ENCODE peak calls at places on chromosomes 5 and 9, in four cellular contexts. O is neural crest cell, X is Ammon's horn, P is endothelial cell of umbilical vein. S is an unnamed sample.

GRCh38 chr5:162948677-162949076 is 488.7 kb upstream of the CCNG1 start:
- DNase-seq in O (no peak), X (no peak), P (no peak), S (no peak)

GRCh38 chr9:4086119-4087088 is 213.5 kb downstream of the GLIS3 start:
- DNase-seq in O (no peak), X (no peak), P (no peak), S (peak)

GRCh38 chr5:53482717-53483638 is 2.5 kb downstream of the FST start:
- DNase-seq in O (peak), X (no peak), P (peak), S (peak)

GRCh38 chr9:112174223-112174964 is 703 bp downstream of the SUSD1 start:
- DNase-seq in O (peak), X (peak), P (peak), S (peak)

GRCh38 chr5:74126294-74126693 is 500.3 kb downstream of the ARHGEF28 start:
- DNase-seq in O (no peak), X (no peak), P (no peak), S (no peak)

GRCh38 chr5:137372386-137373160 is 126.6 kb downstream of the SPOCK1 start:
- DNase-seq in O (no peak), X (no peak), P (no peak), S (no peak)

GRCh38 chr5:109688647-109688998 is 1.1 kb upstream of the MAN2A1 start:
- DNase-seq in O (no peak), X (peak), P (no peak), S (peak)

GRCh38 chr5:72956324-72957140 is 691 bp downstream of the FCHO2 start:
- DNase-seq in O (peak), X (peak), P (peak), S (peak)

GRCh38 chr5:76982450-76982849 is 29.6 kb downstream of the CRHBP start:
- DNase-seq in O (no peak), X (no peak), P (no peak), S (no peak)